ENCODE peak calls at places on chromosomes 16 and 17, in five cellular contexts. One of them, this sample, is unnamed.

GRCh38 chr16:12426122-12426521 is 377.6 kb downstream of the CPPED1 start:
- DNase-seq in transverse colon: no peak
- DNase-seq in neural crest cell: no peak
- DNase-seq in lung: no peak
- DNase-seq in fibroblast of lung: peak
- DNase-seq in this sample: no peak

GRCh38 chr16:2466667-2467300 is 4.3 kb upstream of the NTN3 start:
- DNase-seq in transverse colon: no peak
- DNase-seq in neural crest cell: no peak
- DNase-seq in lung: no peak
- DNase-seq in fibroblast of lung: no peak
- DNase-seq in this sample: no peak

GRCh38 chr17:45081046-45081703 is 20.1 kb downstream of the NMT1 start:
- DNase-seq in transverse colon: no peak
- DNase-seq in neural crest cell: no peak
- DNase-seq in lung: no peak
- DNase-seq in fibroblast of lung: no peak
- DNase-seq in this sample: no peak

GRCh38 chr17:70098030-70098429 is 23.0 kb downstream of the KCNJ16 start:
- DNase-seq in transverse colon: no peak
- DNase-seq in neural crest cell: no peak
- DNase-seq in lung: no peak
- DNase-seq in fibroblast of lung: no peak
- DNase-seq in this sample: no peak

GRCh38 chr17:29838961-29839360 is 91.1 kb downstream of the SSH2 start:
- DNase-seq in transverse colon: no peak
- DNase-seq in neural crest cell: peak
- DNase-seq in lung: no peak
- DNase-seq in fibroblast of lung: peak
- DNase-seq in this sample: peak

GRCh38 chr17:6024576-6024975 is 45.6 kb upstream of the WSCD1 start:
- DNase-seq in transverse colon: no peak
- DNase-seq in neural crest cell: no peak
- DNase-seq in lung: no peak
- DNase-seq in fibroblast of lung: no peak
- DNase-seq in this sample: no peak

GRCh38 chr16:64481497-64481896 is 640.4 kb downstream of the CDH11 start:
- DNase-seq in transverse colon: no peak
- DNase-seq in neural crest cell: no peak
- DNase-seq in lung: no peak
- DNase-seq in fibroblast of lung: no peak
- DNase-seq in this sample: no peak

GRCh38 chr16:20995711-20996110 is 95.1 kb downstream of the LYRM1 start:
- DNase-seq in transverse colon: no peak
- DNase-seq in neural crest cell: no peak
- DNase-seq in lung: peak
- DNase-seq in fibroblast of lung: no peak
- DNase-seq in this sample: no peak

GRCh38 chr16:47887496-47887895 is 268.3 kb downstream of the ABCC12 start:
- DNase-seq in transverse colon: no peak
- DNase-seq in neural crest cell: no peak
- DNase-seq in lung: no peak
- DNase-seq in fibroblast of lung: peak
- DNase-seq in this sample: no peak

GRCh38 chr16:19366384-19366783 is 51.3 kb upstream of the TMC5 start:
- DNase-seq in transverse colon: no peak
- DNase-seq in neural crest cell: no peak
- DNase-seq in lung: no peak
- DNase-seq in fibroblast of lung: no peak
- DNase-seq in this sample: no peak

GRCh38 chr17:57955183-57955952 is at the start of gene CUEDC1:
- DNase-seq in transverse colon: peak
- DNase-seq in neural crest cell: peak
- DNase-seq in lung: peak
- DNase-seq in fibroblast of lung: peak
- DNase-seq in this sample: peak

GRCh38 chr16:70777973-70778406 is 23.0 kb downstream of the VAC14 start:
- DNase-seq in transverse colon: no peak
- DNase-seq in neural crest cell: no peak
- DNase-seq in lung: no peak
- DNase-seq in fibroblast of lung: no peak
- DNase-seq in this sample: no peak

GRCh38 chr17:67443931-67444597 is 67.0 kb downstream of the PITPNC1 start:
- DNase-seq in transverse colon: no peak
- DNase-seq in neural crest cell: no peak
- DNase-seq in lung: no peak
- DNase-seq in fibroblast of lung: peak
- DNase-seq in this sample: no peak

GRCh38 chr17:3033741-3034577 is 29.4 kb downstream of the OR1D5 start:
- DNase-seq in transverse colon: no peak
- DNase-seq in neural crest cell: no peak
- DNase-seq in lung: no peak
- DNase-seq in fibroblast of lung: no peak
- DNase-seq in this sample: no peak

GRCh38 chr17:81428121-81428515 is 32.9 kb downstream of the BAHCC1 start:
- DNase-seq in transverse colon: peak
- DNase-seq in neural crest cell: no peak
- DNase-seq in lung: no peak
- DNase-seq in fibroblast of lung: peak
- DNase-seq in this sample: peak

GRCh38 chr16:67311607-67312449 is 14.7 kb downstream of the KCTD19 start:
- DNase-seq in transverse colon: no peak
- DNase-seq in neural crest cell: no peak
- DNase-seq in lung: no peak
- DNase-seq in fibroblast of lung: peak
- DNase-seq in this sample: no peak

GRCh38 chr17:17179371-17179827 is 26.7 kb downstream of the PLD6 start:
- DNase-seq in transverse colon: no peak
- DNase-seq in neural crest cell: no peak
- DNase-seq in lung: no peak
- DNase-seq in fibroblast of lung: peak
- DNase-seq in this sample: no peak

GRCh38 chr16:8863594-8864424 is 5.0 kb downstream of the CARHSP1 start:
- DNase-seq in transverse colon: peak
- DNase-seq in neural crest cell: no peak
- DNase-seq in lung: no peak
- DNase-seq in fibroblast of lung: peak
- DNase-seq in this sample: peak

GRCh38 chr16:87948119-87948545 is 3.1 kb upstream of the BANP start:
- DNase-seq in transverse colon: no peak
- DNase-seq in neural crest cell: no peak
- DNase-seq in lung: no peak
- DNase-seq in fibroblast of lung: no peak
- DNase-seq in this sample: no peak

GRCh38 chr16:20107086-20107485 is 33.4 kb upstream of the GPR139 start:
- DNase-seq in transverse colon: no peak
- DNase-seq in neural crest cell: no peak
- DNase-seq in lung: no peak
- DNase-seq in fibroblast of lung: no peak
- DNase-seq in this sample: no peak

GRCh38 chr17:66720027-66720426 is 114.9 kb upstream of the CACNG5 start:
- DNase-seq in transverse colon: no peak
- DNase-seq in neural crest cell: no peak
- DNase-seq in lung: no peak
- DNase-seq in fibroblast of lung: no peak
- DNase-seq in this sample: no peak

GRCh38 chr17:38328620-38329019 is 15.1 kb downstream of the GPR179 start:
- DNase-seq in transverse colon: no peak
- DNase-seq in neural crest cell: no peak
- DNase-seq in lung: no peak
- DNase-seq in fibroblast of lung: no peak
- DNase-seq in this sample: no peak

GRCh38 chr17:74646231-74646630 is 22.7 kb upstream of the CD300E start:
- DNase-seq in transverse colon: no peak
- DNase-seq in neural crest cell: no peak
- DNase-seq in lung: no peak
- DNase-seq in fibroblast of lung: peak
- DNase-seq in this sample: no peak

GRCh38 chr16:11256657-11257130 is 690 bp upstream of the SOCS1 start:
- DNase-seq in transverse colon: peak
- DNase-seq in neural crest cell: no peak
- DNase-seq in lung: peak
- DNase-seq in fibroblast of lung: peak
- DNase-seq in this sample: peak

GRCh38 chr16:64969221-64969620 is 152.6 kb downstream of the CDH11 start:
- DNase-seq in transverse colon: no peak
- DNase-seq in neural crest cell: no peak
- DNase-seq in lung: no peak
- DNase-seq in fibroblast of lung: peak
- DNase-seq in this sample: no peak

GRCh38 chr16:50699345-50700159 is 6.1 kb downstream of the NOD2 start:
- DNase-seq in transverse colon: no peak
- DNase-seq in neural crest cell: no peak
- DNase-seq in lung: no peak
- DNase-seq in fibroblast of lung: no peak
- DNase-seq in this sample: peak

GRCh38 chr17:44284024-44284400 is 16.1 kb upstream of the SLC4A1 start:
- DNase-seq in transverse colon: no peak
- DNase-seq in neural crest cell: no peak
- DNase-seq in lung: no peak
- DNase-seq in fibroblast of lung: no peak
- DNase-seq in this sample: no peak

GRCh38 chr17:18963126-18964017 is 11.4 kb downstream of the SLC5A10 start:
- DNase-seq in transverse colon: peak
- DNase-seq in neural crest cell: no peak
- DNase-seq in lung: no peak
- DNase-seq in fibroblast of lung: no peak
- DNase-seq in this sample: no peak

GRCh38 chr17:79919862-79920720 is 80.9 kb upstream of the CBX4 start:
- DNase-seq in transverse colon: no peak
- DNase-seq in neural crest cell: no peak
- DNase-seq in lung: no peak
- DNase-seq in fibroblast of lung: no peak
- DNase-seq in this sample: no peak

GRCh38 chr17:51590071-51590470 is 329.7 kb downstream of the UTP18 start:
- DNase-seq in transverse colon: no peak
- DNase-seq in neural crest cell: no peak
- DNase-seq in lung: no peak
- DNase-seq in fibroblast of lung: no peak
- DNase-seq in this sample: no peak

GRCh38 chr16:2858245-2859025 is 465 bp upstream of the PRSS22 start:
- DNase-seq in transverse colon: peak
- DNase-seq in neural crest cell: no peak
- DNase-seq in lung: peak
- DNase-seq in fibroblast of lung: no peak
- DNase-seq in this sample: peak

GRCh38 chr17:869067-869466 is 86.9 kb downstream of the MRM3 start:
- DNase-seq in transverse colon: peak
- DNase-seq in neural crest cell: no peak
- DNase-seq in lung: no peak
- DNase-seq in fibroblast of lung: peak
- DNase-seq in this sample: no peak

GRCh38 chr17:41657936-41658335 is 30.7 kb upstream of the EIF1 start:
- DNase-seq in transverse colon: no peak
- DNase-seq in neural crest cell: no peak
- DNase-seq in lung: no peak
- DNase-seq in fibroblast of lung: no peak
- DNase-seq in this sample: no peak

GRCh38 chr17:78082988-78083387 is 45.6 kb downstream of the TMC6 start:
- DNase-seq in transverse colon: no peak
- DNase-seq in neural crest cell: no peak
- DNase-seq in lung: no peak
- DNase-seq in fibroblast of lung: no peak
- DNase-seq in this sample: no peak

GRCh38 chr16:48318630-48319029 is 66.6 kb downstream of the SIAH1 start:
- DNase-seq in transverse colon: peak
- DNase-seq in neural crest cell: no peak
- DNase-seq in lung: no peak
- DNase-seq in fibroblast of lung: peak
- DNase-seq in this sample: no peak

DNA sequence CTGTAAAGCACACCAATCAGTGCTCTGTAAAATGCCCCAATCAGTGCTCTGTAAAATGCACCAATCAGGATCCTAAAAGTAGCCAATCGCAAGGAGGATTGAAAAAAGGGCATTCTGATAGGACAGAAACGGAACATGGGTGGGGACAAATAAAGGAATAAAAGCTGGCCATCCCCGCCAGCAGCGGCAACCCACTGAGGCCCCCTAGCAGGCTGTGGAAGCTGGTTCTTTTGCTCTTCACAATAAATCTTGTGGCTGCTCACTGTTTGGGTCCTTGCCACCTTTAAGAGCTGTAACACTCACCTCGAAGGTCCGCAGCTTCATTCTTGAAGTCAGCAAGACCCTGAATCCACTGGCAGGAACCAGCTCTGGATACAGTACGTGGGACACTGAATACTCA is 162.4 kb upstream of the TBX2 start:
- DNase-seq in transverse colon: no peak
- DNase-seq in neural crest cell: no peak
- DNase-seq in lung: no peak
- DNase-seq in fibroblast of lung: no peak
- DNase-seq in this sample: no peak
- TF ChIP-seq CTCF in transverse colon: no peak
- TF ChIP-seq CTCF in neural crest cell: no peak
- TF ChIP-seq CTCF in lung: no peak
- TF ChIP-seq CTCF in fibroblast of lung: no peak
- TF ChIP-seq CTCF in this sample: no peak

GRCh38 chr17:40443988-40444899 is 994 bp downstream of the IGFBP4 start:
- DNase-seq in transverse colon: peak
- DNase-seq in neural crest cell: no peak
- DNase-seq in lung: no peak
- DNase-seq in fibroblast of lung: peak
- DNase-seq in this sample: no peak
- TF ChIP-seq CTCF in transverse colon: no peak
- TF ChIP-seq CTCF in neural crest cell: no peak
- TF ChIP-seq CTCF in lung: peak
- TF ChIP-seq CTCF in fibroblast of lung: no peak
- TF ChIP-seq CTCF in this sample: no peak

DNA sequence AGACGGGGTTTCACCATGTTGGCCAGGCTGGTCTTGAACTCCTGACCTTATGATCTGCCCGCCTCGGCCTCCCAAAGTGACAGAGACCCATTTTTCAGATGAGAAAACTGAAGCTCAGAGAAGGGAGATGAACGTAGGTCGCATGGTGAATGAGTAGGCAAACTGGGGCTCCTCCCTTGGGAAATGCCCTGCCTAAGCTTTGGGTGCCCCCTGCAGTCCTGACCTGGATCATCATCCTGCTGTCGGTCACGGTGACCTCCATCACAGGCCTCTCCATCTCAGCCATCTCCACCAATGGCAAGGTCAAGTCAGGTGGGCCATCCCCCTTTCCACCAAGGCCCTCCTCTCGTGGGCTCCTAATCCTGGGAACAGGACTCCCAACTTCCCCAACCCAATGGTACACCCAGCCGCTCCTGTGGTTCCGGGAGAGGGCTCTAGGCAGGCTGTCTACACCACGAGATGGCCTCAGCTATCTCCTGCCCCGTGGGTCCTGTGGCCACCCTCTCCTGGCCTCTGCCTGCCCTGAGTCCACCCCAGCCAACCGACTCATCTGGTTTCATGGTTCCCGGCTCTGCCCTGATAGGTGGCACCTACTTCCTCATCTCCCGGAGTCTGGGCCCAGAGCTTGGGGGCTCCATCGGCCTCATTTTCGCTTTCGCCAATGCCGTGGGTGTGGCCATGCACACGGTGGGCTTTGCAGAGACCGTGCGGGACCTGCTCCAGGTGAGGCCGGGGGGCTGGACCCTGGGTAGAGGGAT is 4.7 kb downstream of the SLC12A3 start:
- DNase-seq in transverse colon: peak
- DNase-seq in neural crest cell: no peak
- DNase-seq in lung: peak
- DNase-seq in fibroblast of lung: no peak
- DNase-seq in this sample: peak
- TF ChIP-seq CTCF in transverse colon: no peak
- TF ChIP-seq CTCF in neural crest cell: no peak
- TF ChIP-seq CTCF in lung: peak
- TF ChIP-seq CTCF in fibroblast of lung: no peak
- TF ChIP-seq CTCF in this sample: no peak

GRCh38 chr17:63433746-63434591 is 12.1 kb downstream of the CYB561 start:
- DNase-seq in transverse colon: peak
- DNase-seq in neural crest cell: no peak
- DNase-seq in lung: peak
- DNase-seq in fibroblast of lung: peak
- DNase-seq in this sample: no peak
- TF ChIP-seq CTCF in transverse colon: no peak
- TF ChIP-seq CTCF in neural crest cell: no peak
- TF ChIP-seq CTCF in lung: no peak
- TF ChIP-seq CTCF in fibroblast of lung: no peak
- TF ChIP-seq CTCF in this sample: no peak